ENCODE peak calls at places on chromosome 14, in seven cellular contexts. R is uterus, P is cardiac fibroblast, A is dorsolateral prefrontal cortex, J is stomach, N is tibial nerve, Z is GM06990. M is an unnamed sample.

GRCh38 chr14:76958975-76959710 is 69.4 kb downstream of the IRF2BPL start:
- DNase-seq in R (peak), J (no peak), Z (peak), N (no peak), A (no peak), P (no peak), M (no peak)

GRCh38 chr14:50354527-50354926 is 42.2 kb downstream of the CDKL1 start:
- DNase-seq in J (no peak), R (no peak), Z (no peak), P (peak), A (no peak), N (no peak), M (no peak)

GRCh38 chr14:87628129-87628528 is 364.9 kb downstream of the GALC start:
- DNase-seq in J (no peak), N (no peak), A (peak), Z (no peak), P (peak), R (peak), M (no peak)

GRCh38 chr14:32077081-32078029 is at the start of gene ARHGAP5:
- DNase-seq in P (peak), Z (no peak), N (peak), A (peak), R (peak), J (peak), M (peak)

GRCh38 chr14:49900973-49901372 is 8.1 kb downstream of the ARF6 start:
- DNase-seq in A (no peak), Z (no peak), N (no peak), J (no peak), R (no peak), P (no peak), M (no peak)

GRCh38 chr14:77921820-77922219 is 121.9 kb downstream of the ADCK1 start:
- DNase-seq in R (no peak), N (no peak), J (no peak), A (no peak), P (no peak), Z (no peak), M (no peak)

GRCh38 chr14:89702151-89702936 is 252.2 kb downstream of the EFCAB11 start:
- DNase-seq in J (no peak), P (peak), Z (no peak), N (no peak), R (peak), A (no peak), M (peak)

GRCh38 chr14:93206793-93207467 is at the start of the genes GON7 and UBR7:
- DNase-seq in R (peak), J (peak), Z (peak), N (peak), A (peak), P (peak), M (peak)

GRCh38 chr14:36718216-36718615 is 56.6 kb downstream of the PAX9 start:
- DNase-seq in Z (no peak), J (no peak), R (no peak), P (no peak), A (no peak), N (no peak), M (no peak)

GRCh38 chr14:61477845-61478438 is 156.6 kb downstream of the PRKCH start:
- DNase-seq in P (peak), A (no peak), J (peak), N (no peak), R (peak), Z (peak), M (no peak)

GRCh38 chr14:39704581-39704980 is 272.3 kb upstream of the FBXO33 start:
- DNase-seq in A (no peak), P (no peak), N (no peak), J (no peak), R (no peak), Z (no peak), M (no peak)

GRCh38 chr14:99521176-99522024 is 40.2 kb downstream of the CCNK start:
- DNase-seq in Z (no peak), J (no peak), R (no peak), P (no peak), A (no peak), N (no peak), M (no peak)

GRCh38 chr14:72941286-72941985 is 15.2 kb downstream of the DCAF4 start:
- DNase-seq in P (peak), Z (no peak), R (no peak), N (no peak), J (no peak), A (no peak), M (no peak)

GRCh38 chr14:97524579-97525319 is 727.6 kb downstream of the VRK1 start:
- DNase-seq in J (no peak), N (no peak), Z (no peak), A (no peak), R (no peak), P (no peak), M (no peak)

GRCh38 chr14:95832012-95832411 is 44.6 kb upstream of the TUNAR start:
- DNase-seq in N (no peak), J (no peak), Z (no peak), P (no peak), R (no peak), A (no peak), M (no peak)

GRCh38 chr14:56648508-56649301 is 69.1 kb downstream of the TMEM260 start:
- DNase-seq in A (no peak), P (no peak), N (no peak), R (no peak), Z (no peak), J (no peak), M (no peak)

DNA sequence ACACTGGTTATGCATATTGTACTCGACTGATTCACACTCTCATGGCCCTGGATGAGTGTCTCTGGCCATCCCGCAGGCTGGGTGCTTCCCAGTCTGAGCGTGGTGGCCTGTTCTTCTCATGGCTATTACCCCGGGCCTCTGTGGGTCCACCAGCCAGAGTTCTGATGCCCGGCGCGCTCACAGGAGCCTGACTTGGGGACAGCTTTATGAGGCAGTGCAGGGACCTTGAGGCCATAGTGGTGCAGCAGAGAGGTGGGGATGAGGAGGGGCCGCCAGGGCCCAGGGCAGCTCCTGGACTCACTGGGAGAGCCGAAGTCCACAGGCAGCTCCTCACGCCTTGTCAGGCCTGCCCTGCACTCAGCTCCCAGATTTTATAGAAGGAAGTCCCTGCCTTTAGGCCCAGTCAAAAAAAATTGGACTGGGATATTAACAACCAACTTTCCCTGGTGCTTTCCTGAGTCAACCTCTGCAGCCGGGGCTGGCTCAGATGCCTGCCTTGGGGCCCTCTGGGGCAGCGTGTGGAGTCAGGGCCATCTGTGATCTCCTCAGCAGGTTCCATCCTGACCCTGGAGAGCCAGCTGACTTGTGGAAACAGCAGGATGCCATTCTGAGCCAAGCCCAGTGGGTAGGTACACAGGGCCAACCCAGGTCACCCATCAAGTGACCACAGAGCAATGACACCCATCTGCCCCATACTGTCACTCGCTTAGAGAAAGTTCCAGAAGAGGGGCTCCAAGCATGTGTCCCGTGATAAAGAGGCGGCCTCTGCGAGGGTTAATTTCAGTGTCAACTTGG is 89.4 kb upstream of the DIO3 start:
- DNase-seq in P (no peak), J (peak), A (no peak), R (peak), Z (no peak), N (no peak), M (peak)
- H3K4me3 ChIP-seq in P (no peak), J (no peak), A (no peak), R (no peak), Z (no peak), N (no peak), M (no peak)

DNA sequence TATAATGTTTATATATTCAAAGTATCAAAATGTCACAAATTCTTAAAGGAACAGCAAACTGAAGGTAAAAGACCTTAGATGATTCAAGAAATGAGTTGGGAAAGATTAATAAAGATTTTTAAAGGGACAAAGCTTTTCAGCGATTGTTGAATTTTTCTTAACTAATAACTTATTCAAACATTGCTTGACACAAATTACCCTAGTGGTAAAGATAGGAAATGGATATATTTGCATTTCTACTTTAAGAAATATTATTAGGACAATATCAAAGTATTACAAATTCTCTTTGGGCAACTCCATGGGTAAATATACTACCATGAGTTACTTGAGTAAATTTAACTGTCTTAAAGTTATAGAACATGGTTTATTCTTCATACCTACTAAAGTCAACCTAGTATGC is 266.0 kb upstream of the GARIN2 start:
- DNase-seq in Z (no peak), R (no peak), A (no peak), J (no peak), N (no peak), P (no peak), M (no peak)
- TF ChIP-seq CTCF in Z (no peak), R (no peak), A (peak), J (no peak), N (no peak), P (no peak), M (no peak)

DNA sequence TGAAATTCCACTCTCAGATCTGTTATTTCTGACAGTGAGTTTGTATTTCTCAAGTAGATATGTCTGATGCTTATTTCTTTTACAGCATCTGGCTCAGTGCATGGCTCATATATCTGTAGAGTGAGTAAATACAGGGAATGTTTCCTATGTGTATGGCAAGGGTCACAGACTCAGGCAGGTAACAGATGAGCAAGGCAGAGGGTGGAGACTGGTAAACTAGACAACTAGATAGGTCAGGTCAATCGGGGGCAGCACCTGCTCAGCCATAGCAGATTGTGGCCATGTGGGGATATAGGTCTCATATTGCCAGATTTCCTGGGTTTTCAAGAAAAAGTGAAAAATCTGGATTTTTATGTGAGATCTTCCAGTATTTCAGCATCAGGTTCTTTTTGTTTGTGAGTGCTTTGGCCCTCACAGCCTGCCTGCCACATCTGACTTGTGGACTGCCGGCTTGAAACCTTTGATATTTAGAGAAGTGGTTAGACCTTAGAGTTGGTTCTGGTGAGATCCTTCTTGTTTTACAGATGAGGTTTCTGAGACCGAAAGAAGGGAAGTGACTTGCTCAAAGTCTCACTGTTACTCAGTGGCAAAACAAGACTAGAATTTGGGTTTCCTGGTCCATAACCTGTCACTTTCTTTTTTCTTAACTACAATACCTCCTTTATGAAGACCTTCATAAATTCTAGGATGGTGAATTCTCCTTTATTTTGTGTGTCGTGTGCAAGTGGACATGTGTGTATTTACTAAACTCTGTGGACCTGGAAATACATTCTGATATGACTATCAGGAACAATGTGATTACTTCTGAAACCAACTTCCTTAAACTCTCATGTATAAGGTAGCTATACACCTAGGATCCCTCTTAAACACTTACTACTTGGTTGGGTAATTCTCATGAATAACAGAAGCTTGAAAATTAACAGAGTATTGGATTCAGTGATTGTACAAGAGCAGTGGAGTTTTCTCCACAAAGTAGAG is 34.4 kb downstream of the PROX2 start:
- DNase-seq in A (no peak), R (no peak), J (no peak), N (no peak), P (no peak), Z (peak), M (no peak)
- H3K4me3 ChIP-seq in A (no peak), R (no peak), J (no peak), N (no peak), P (no peak), Z (peak), M (no peak)

DNA sequence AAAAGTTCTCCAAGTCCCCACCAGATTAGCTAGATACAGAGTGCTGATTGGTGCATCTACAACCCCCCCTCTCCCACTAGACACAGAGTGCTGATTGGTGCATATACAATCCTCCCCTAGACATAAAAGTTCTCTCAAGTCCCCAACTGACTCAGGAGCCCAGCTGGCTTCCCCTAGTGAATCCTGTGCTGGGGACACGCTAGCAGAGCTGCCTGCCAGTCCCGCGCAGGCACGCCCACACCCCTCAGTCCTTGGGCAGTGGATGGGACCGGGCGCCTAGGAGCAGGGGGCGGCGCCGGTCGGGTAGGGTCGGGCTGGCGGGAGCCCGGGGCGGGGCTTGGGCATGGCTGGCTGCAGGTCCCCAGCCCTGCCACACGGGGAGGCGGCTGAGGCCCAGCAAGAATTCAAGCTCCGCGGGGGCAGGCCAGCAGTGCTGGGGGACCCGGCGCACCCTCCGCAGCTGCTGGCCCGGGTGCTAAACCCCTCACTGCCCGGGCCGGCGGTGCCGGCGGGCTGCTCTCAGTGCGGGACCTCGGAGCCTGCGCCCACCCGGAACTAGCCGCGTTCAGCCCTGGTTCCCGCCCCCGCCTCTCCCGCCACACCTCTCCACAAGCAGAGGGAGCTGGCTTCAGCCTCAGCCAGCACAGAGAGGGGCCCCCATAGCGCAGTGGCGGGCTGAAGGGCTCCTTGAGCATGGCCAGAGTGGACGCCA is 64.3 kb upstream of the DDHD1 start:
- DNase-seq in Z (peak), R (peak), N (peak), J (peak), A (peak), P (peak), M (peak)
- TF ChIP-seq CTCF in Z (peak), R (peak), N (peak), J (peak), A (peak), P (peak), M (no peak)

DNA sequence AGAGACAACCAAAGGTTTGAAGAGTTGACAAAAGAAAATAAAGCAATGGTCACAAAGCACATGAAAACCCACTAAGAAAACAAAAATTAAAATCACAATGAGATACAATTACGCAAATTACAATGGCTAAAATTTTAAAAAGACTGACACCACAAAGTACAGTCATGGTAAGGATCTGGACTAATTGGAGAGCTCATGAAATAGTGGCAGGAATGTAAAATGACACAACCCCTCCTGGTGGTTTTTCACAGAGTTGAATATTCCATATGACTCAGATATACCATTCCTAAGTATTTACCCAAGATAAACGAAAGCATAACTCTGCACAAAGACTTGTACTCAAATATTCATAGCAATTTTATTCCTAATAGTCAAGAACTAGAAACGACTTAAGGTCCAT is 65.9 kb downstream of the NOVA1 start:
- DNase-seq in A (no peak), J (no peak), R (no peak), P (peak), N (no peak), Z (no peak), M (no peak)
- H3K4me3 ChIP-seq in A (no peak), J (no peak), R (no peak), P (no peak), N (no peak), Z (no peak), M (no peak)

GRCh38 chr14:59705245-59705644 is 128.6 kb upstream of the CCDC175 start:
- DNase-seq in P (no peak), N (no peak), R (no peak), A (no peak), Z (no peak), J (no peak), M (no peak)

GRCh38 chr14:59711083-59711482 is 134.5 kb upstream of the CCDC175 start:
- DNase-seq in P (no peak), A (no peak), J (no peak), N (no peak), R (no peak), Z (no peak), M (no peak)

GRCh38 chr14:59705866-59706265 is 129.3 kb upstream of the CCDC175 start:
- DNase-seq in N (no peak), R (no peak), Z (no peak), J (no peak), A (no peak), P (no peak), M (no peak)

GRCh38 chr14:59704054-59704453 is 127.4 kb upstream of the CCDC175 start:
- DNase-seq in P (no peak), Z (no peak), R (no peak), N (no peak), J (no peak), A (peak), M (no peak)

DNA sequence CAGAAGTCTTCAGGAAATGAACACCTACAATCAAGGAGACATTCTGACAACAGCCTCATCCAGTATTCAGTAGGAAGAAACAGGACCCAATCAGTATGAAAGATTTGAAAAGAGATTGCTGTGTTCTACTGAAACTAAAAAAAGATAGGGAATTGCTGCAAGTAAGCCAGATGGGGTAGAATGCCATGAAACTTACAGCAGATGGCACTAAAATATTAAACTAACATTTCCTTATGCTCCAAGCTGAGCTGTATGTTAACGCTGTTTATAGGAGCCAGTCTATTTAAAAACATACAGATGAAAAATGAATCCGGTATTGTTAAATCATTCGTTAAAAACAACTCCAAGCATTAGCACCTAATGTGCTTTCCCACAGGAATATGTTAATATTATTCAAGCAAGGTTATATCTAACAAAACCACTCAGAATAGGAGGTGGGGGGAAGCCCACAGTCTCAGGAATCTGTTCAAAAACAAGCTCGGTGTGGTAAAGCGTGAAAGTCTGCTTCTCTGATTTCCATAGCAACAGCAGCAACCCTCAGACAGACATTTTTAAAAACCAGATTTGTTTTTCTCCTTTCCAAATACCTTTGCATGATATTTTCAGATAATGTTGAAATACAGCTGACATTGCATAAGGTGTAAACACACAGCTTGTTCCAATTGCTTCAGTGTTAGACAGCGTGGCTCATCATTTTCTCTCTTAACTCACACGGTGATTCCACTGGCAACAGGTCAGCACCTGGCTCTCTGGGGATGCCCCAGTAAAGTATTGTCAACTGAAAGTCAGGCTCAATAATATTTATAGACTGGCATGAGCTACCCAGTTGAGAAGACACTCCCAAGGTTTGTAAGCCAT is 131.4 kb upstream of the CCDC175 start:
- DNase-seq in P (peak), J (no peak), Z (no peak), N (no peak), A (peak), R (no peak), M (no peak)
- TF ChIP-seq CTCF in P (no peak), J (no peak), Z (no peak), N (no peak), A (peak), R (no peak), M (no peak)

GRCh38 chr14:94382099-94382498 is 6.3 kb downstream of the SERPINA1 start:
- DNase-seq in R (no peak), Z (no peak), J (no peak), A (no peak), N (no peak), P (no peak), M (no peak)
- H3K4me3 ChIP-seq in R (no peak), Z (no peak), J (no peak), A (no peak), N (no peak), P (no peak), M (no peak)

GRCh38 chr14:59460378-59460777 is 4.8 kb downstream of the GPR135 start:
- DNase-seq in Z (no peak), A (no peak), P (no peak), J (no peak), N (no peak), R (no peak), M (no peak)
- TF ChIP-seq CTCF in Z (no peak), A (no peak), P (no peak), J (no peak), N (no peak), R (no peak), M (no peak)

DNA sequence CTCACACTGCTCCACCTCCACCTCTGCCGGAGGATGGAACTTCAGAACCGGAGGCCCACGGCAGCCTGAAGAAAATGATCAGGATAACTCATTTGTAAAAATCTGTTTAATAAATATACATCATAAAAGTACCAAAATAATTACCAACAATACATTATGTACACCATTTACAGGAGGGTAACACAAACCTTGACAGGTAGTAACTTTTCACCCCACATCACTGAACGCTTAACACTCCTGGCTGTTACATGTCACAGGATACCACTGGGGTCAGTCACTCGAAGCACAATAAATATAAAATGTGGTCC is 3.2 kb downstream of the NFKBIA start:
- DNase-seq in N (no peak), P (no peak), R (no peak), A (no peak), Z (no peak), J (no peak), M (no peak)
- H3K4me3 ChIP-seq in N (peak), P (peak), R (peak), A (peak), Z (peak), J (peak), M (peak)